ENCODE peak calls at places on chromosomes 4 and X, in nine cellular contexts. H, B, O, U, I, R, S, A and E are unnamed samples.

GRCh38 chrX:110454336-110454735 is 95.7 kb downstream of the RTL9 start:
- DNase-seq in H (no peak), B (no peak), O (no peak), U (no peak), I (no peak), R (no peak), S (no peak), A (no peak), E (no peak)

GRCh38 chr4:37279894-37280592 is 35.5 kb downstream of the NWD2 start:
- DNase-seq in H (no peak), B (no peak), O (no peak), U (no peak), I (no peak), R (no peak), S (no peak), A (peak), E (peak)

GRCh38 chr4:106868381-106869035 is 167.6 kb downstream of the DKK2 start:
- DNase-seq in H (no peak), B (peak), O (no peak), U (no peak), I (no peak), R (no peak), S (no peak), A (peak), E (no peak)

GRCh38 chr4:61427818-61428495 is 227.8 kb downstream of the ADGRL3 start:
- DNase-seq in H (no peak), B (no peak), O (no peak), U (no peak), I (no peak), R (no peak), S (no peak), A (peak), E (no peak)

GRCh38 chr4:168560835-168561210 is 64.0 kb downstream of the PALLD start:
- DNase-seq in H (no peak), B (no peak), O (no peak), U (no peak), I (no peak), R (no peak), S (no peak), A (no peak), E (no peak)

GRCh38 chrX:112941209-112941788 is 100.7 kb upstream of the AMOT start:
- DNase-seq in H (no peak), B (no peak), O (no peak), U (no peak), I (no peak), R (no peak), S (peak), A (no peak), E (peak)

GRCh38 chr4:13524504-13525243 is 19.6 kb downstream of the NKX3-2 start:
- DNase-seq in H (no peak), B (peak), O (no peak), U (no peak), I (no peak), R (no peak), S (peak), A (no peak), E (peak)

GRCh38 chr4:100849319-100849718 is 331.5 kb upstream of the EMCN start:
- DNase-seq in H (no peak), B (no peak), O (no peak), U (no peak), I (no peak), R (no peak), S (no peak), A (no peak), E (no peak)

GRCh38 chr4:168623484-168623883 is 126.6 kb downstream of the PALLD start:
- DNase-seq in H (no peak), B (no peak), O (no peak), U (no peak), I (no peak), R (no peak), S (no peak), A (no peak), E (no peak)